ENCODE peak calls at places on chromosomes 12 and 14, in nine cellular contexts. P is CD4-positive, alpha-beta T cell; G is brain microvascular endothelial cell; O is uterus; H is cardiac muscle cell; D is tibial nerve; V is astrocyte; I is right cardiac atrium; M is colonic mucosa. W is an unnamed sample.

GRCh38 chr14:56199976-56200577 is 81.9 kb downstream of the PELI2 start:
- DNase-seq in H (no peak), O (no peak), M (no peak), I (no peak), V (peak; percentile 29), G (no peak), P (no peak), D (no peak), W (no peak)

GRCh38 chr12:96719671-96720362 is 187.2 kb upstream of the NEDD1 start:
- DNase-seq in V (peak; percentile 17), I (no peak), G (peak; percentile 53), P (no peak), D (no peak), O (no peak), M (peak; percentile 21), H (peak; percentile 21), W (no peak)

GRCh38 chr14:53004976-53005375 is 54.1 kb upstream of the FERMT2 start:
- DNase-seq in V (peak; percentile 68), I (no peak), O (no peak), P (no peak), D (no peak), H (peak; percentile 41), G (peak; percentile 9), M (no peak), W (no peak)

GRCh38 chr12:19869413-19869812 is 430.1 kb downstream of the AEBP2 start:
- DNase-seq in H (no peak), O (no peak), V (peak; percentile 79), I (no peak), M (no peak), D (no peak), G (peak; percentile 59), P (no peak), W (no peak)

GRCh38 chr14:36781897-36782296 is 120.2 kb downstream of the PAX9 start:
- DNase-seq in D (no peak), M (no peak), G (no peak), O (no peak), I (no peak), V (no peak), H (no peak), P (no peak), W (no peak)

GRCh38 chr12:100504820-100505219 is 31.2 kb downstream of the NR1H4 start:
- DNase-seq in G (no peak), I (no peak), O (no peak), P (no peak), V (no peak), H (no peak), D (no peak), M (peak; percentile 36), W (no peak)

GRCh38 chr14:55892906-55893305 is 225.3 kb upstream of the PELI2 start:
- DNase-seq in V (no peak), P (no peak), D (no peak), H (no peak), I (no peak), G (no peak), M (no peak), O (no peak), W (no peak)

GRCh38 chr14:102050625-102051024 is 36.2 kb downstream of the HSP90AA1 start:
- DNase-seq in D (no peak), V (peak; percentile 85), P (no peak), O (no peak), G (no peak), M (no peak), H (no peak), I (no peak), W (no peak)

GRCh38 chr14:74596747-74597456 is 15.1 kb downstream of the LTBP2 start:
- DNase-seq in H (peak; percentile 86), V (peak; percentile 51), D (no peak), O (peak; percentile 76), I (no peak), G (no peak), M (no peak), P (no peak), W (no peak)

GRCh38 chr14:74601982-74602381 is 10.1 kb downstream of the LTBP2 start:
- DNase-seq in D (no peak), M (no peak), P (no peak), O (no peak), V (no peak), I (no peak), H (no peak), G (no peak), W (no peak)

GRCh38 chr14:74599201-74599809 is 12.7 kb downstream of the LTBP2 start:
- DNase-seq in D (peak; percentile 64), O (peak; percentile 49), G (no peak), H (peak; percentile 68), M (no peak), V (no peak), I (no peak), P (no peak), W (no peak)

GRCh38 chr14:74604157-74604556 is 7.9 kb downstream of the LTBP2 start:
- DNase-seq in P (no peak), I (no peak), H (no peak), V (no peak), M (no peak), D (no peak), G (no peak), O (no peak), W (no peak)

GRCh38 chr14:74599946-74600345 is 12.1 kb downstream of the LTBP2 start:
- DNase-seq in P (no peak), V (no peak), O (peak; percentile 44), H (no peak), G (no peak), I (no peak), D (no peak), M (no peak), W (peak; percentile 27)
- H3K27ac ChIP-seq in P (no peak overlapping the region), V (no peak overlapping the region), O (peak overlapping the region; percentile 92), H (peak overlapping the region; percentile 57), G (no peak overlapping the region), I (peak overlapping the region; percentile 80), D (peak overlapping the region; percentile 80), M (no peak overlapping the region), W (no peak overlapping the region)

GRCh38 chr14:75985618-75986438 is at the start of gene IFT43:
- DNase-seq in V (peak; percentile 59), D (peak; percentile 96), I (peak; percentile 94), O (peak; percentile 90), P (peak; percentile 90), M (peak; percentile 96), H (peak; percentile 87), G (peak; percentile 81), W (peak; percentile 83)

GRCh38 chr14:75981826-75982723 is at the start of gene TGFB3:
- DNase-seq in P (peak; percentile 73), M (peak; percentile 88), O (peak; percentile 89), G (peak; percentile 88), D (peak; percentile 87), V (peak; percentile 95), H (peak; percentile 96), I (peak; percentile 87), W (peak; percentile 73)

GRCh38 chr14:75986439-75986765 is 839 bp downstream of the IFT43 start:
- DNase-seq in I (no peak), M (no peak), P (no peak), O (no peak), H (peak; percentile 32), D (no peak), G (no peak), V (no peak), W (no peak)

GRCh38 chr14:75982724-75983358 is 1.0 kb upstream of the TGFB3 start:
- DNase-seq in O (peak; percentile 87), H (peak; percentile 80), M (peak; percentile 57), I (peak; percentile 78), D (peak; percentile 48), P (no peak), V (no peak), G (peak; percentile 39), W (peak; percentile 48)

GRCh38 chr14:75984674-75985073 is 889 bp upstream of the IFT43 start:
- DNase-seq in M (no peak), H (no peak), G (no peak), P (no peak), I (no peak), O (no peak), V (no peak), D (no peak), W (no peak)
- H3K27ac ChIP-seq in M (no peak overlapping the region), H (no peak overlapping the region), G (no peak overlapping the region), P (no peak overlapping the region), I (peak overlapping the region; percentile 15), O (peak overlapping the region; percentile 99), V (no peak overlapping the region), D (peak overlapping the region; percentile 15), W (no peak overlapping the region)

DNA sequence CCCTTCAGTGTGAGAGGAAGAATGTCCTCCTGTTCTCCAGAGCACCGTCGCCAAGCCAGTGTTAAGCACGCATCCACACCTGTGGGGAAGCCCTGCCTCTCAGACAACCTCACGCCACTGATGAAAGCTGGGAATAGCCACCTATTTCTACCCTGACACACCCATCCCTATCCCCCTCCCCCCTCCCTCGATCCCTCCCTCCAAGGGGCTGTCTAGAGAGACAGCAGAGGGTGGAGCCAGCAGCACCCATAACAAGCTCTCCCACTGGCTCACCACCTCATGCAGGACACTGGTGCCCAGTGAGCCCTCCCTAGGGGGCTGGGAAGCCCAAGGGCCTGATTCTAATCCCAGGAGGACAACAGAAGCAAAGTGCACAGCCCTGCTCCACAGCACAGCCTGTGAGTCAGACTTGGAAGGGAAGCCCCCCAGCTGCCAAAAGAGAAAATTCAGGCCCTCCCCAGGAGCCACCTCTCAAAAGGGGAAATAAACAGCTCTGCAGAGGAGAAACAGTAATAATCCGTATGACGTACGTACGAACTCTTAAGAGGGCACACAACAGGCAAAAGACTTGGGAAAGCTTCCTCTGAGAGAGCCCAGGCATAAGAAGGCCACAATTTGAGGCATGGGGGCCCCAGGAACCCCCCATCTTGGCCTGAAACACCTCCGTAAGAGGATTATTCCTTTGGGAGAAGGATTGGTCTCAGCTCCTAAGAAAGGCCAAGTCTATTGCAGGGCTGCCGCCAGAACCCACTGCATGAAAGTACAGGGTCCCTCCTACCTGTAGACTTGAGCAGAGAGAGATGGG is 7.7 kb downstream of the PITPNM2 start:
- DNase-seq in V (peak; percentile 41), I (no peak), H (no peak), O (peak; percentile 34), G (no peak), P (no peak), M (peak; percentile 66), D (no peak), W (no peak)
- H3K27ac ChIP-seq in V (no peak overlapping the region), I (peak overlapping the region; percentile 19), H (no peak overlapping the region), O (peak overlapping the region; percentile 76), G (no peak overlapping the region), P (no peak overlapping the region), M (peak overlapping the region; percentile 94), D (peak overlapping the region; percentile 75), W (peak overlapping the region; percentile 67)

GRCh38 chr12:116024769-116025168 is 252.7 kb downstream of the MED13L start:
- DNase-seq in P (no peak), O (no peak), G (no peak), D (no peak), H (no peak), V (no peak), M (no peak), I (no peak), W (no peak)

GRCh38 chr12:116026768-116027550 is 250.5 kb downstream of the MED13L start:
- DNase-seq in I (no peak), O (no peak), H (no peak), P (no peak), M (no peak), V (no peak), G (no peak), D (no peak), W (no peak)

GRCh38 chr12:116028619-116029018 is 248.9 kb downstream of the MED13L start:
- DNase-seq in H (no peak), O (no peak), I (no peak), V (no peak), M (no peak), D (no peak), P (no peak), G (no peak), W (no peak)

GRCh38 chr12:116026346-116026745 is 251.1 kb downstream of the MED13L start:
- DNase-seq in I (no peak), P (no peak), D (no peak), M (no peak), H (no peak), O (no peak), G (no peak), V (no peak), W (no peak)

GRCh38 chr12:116027551-116027821 is 250.0 kb downstream of the MED13L start:
- DNase-seq in P (no peak), D (no peak), M (no peak), G (no peak), V (no peak), I (no peak), H (no peak), O (no peak), W (no peak)
- H3K27ac ChIP-seq in P (no peak overlapping the region), D (no peak overlapping the region), M (no peak overlapping the region), G (no peak overlapping the region), V (no peak overlapping the region), I (no peak overlapping the region), H (no peak overlapping the region), O (no peak overlapping the region), W (no peak overlapping the region)